ENCODE peak calls at places on chromosomes 12 and 14, in seven cellular contexts. F, S, M, W, E, Y and Q are unnamed samples.

GRCh38 chr12:2868986-2869385 is 8.0 kb downstream of the FOXM1 start:
- DNase-seq in Y (peak; percentile 46), M (no peak), W (no peak), F (peak; percentile 57), S (no peak), E (no peak), Q (peak; percentile 56)

GRCh38 chr12:107337354-107338095 is 244.2 kb upstream of the CRY1 start:
- DNase-seq in M (no peak), E (no peak), S (no peak), Y (peak; percentile 76), F (no peak), W (no peak), Q (no peak)

GRCh38 chr12:58814036-58814435 is 106.3 kb downstream of the LRIG3 start:
- DNase-seq in F (no peak), W (no peak), E (no peak), M (no peak), S (no peak), Y (no peak), Q (no peak)

GRCh38 chr14:79825046-79825521 is 386.2 kb downstream of the DIO2 start:
- DNase-seq in E (peak; percentile 72), S (no peak), M (no peak), Y (peak; percentile 90), W (no peak), F (peak; percentile 64), Q (no peak)

GRCh38 chr12:121610239-121611149 is 15.8 kb upstream of the ORAI1 start:
- DNase-seq in M (no peak), Y (peak; percentile 55), E (no peak), F (peak; percentile 28), W (no peak), S (no peak), Q (peak; percentile 33)

GRCh38 chr12:59834659-59835474 is 239.0 kb downstream of the SLC16A7 start:
- DNase-seq in W (no peak), F (peak; percentile 67), E (peak; percentile 21), Y (peak; percentile 63), S (no peak), M (no peak), Q (peak; percentile 42)

GRCh38 chr12:101780599-101780998 is 41.3 kb upstream of the SYCP3 start:
- DNase-seq in Y (no peak), S (no peak), W (no peak), F (no peak), M (no peak), E (no peak), Q (no peak)

GRCh38 chr14:59359451-59360124 is 105.6 kb downstream of the GPR135 start:
- DNase-seq in W (no peak), E (no peak), S (no peak), F (no peak), Y (no peak), M (no peak), Q (no peak)

GRCh38 chr12:112869778-112870177 is 37.0 kb upstream of the OAS1 start:
- DNase-seq in E (no peak), S (no peak), Y (no peak), F (no peak), W (no peak), M (no peak), Q (no peak)

GRCh38 chr12:5027436-5027835 is 16.2 kb upstream of the KCNA5 start:
- DNase-seq in F (no peak), S (no peak), W (no peak), Y (no peak), E (no peak), M (no peak), Q (no peak)

GRCh38 chr12:119649202-119649808 is 18.6 kb upstream of the PRKAB1 start:
- DNase-seq in M (no peak), S (no peak), E (no peak), Y (peak; percentile 35), W (no peak), F (no peak), Q (no peak)

GRCh38 chr14:62081012-62081612 is 318.9 kb downstream of the SNAPC1 start:
- DNase-seq in M (no peak), E (no peak), W (no peak), S (no peak), Y (no peak), F (no peak), Q (no peak)

GRCh38 chr12:88889326-88890110 is 309.2 kb upstream of the KITLG start:
- DNase-seq in M (no peak), S (no peak), E (no peak), F (peak; percentile 89), W (no peak), Y (peak; percentile 80), Q (no peak)

GRCh38 chr12:132196038-132196872 is 52.0 kb downstream of the NOC4L start:
- DNase-seq in S (no peak), F (no peak), W (no peak), M (no peak), E (no peak), Y (peak; percentile 7), Q (no peak)

GRCh38 chr14:76762617-76763361 is 1.5 kb downstream of the VASH1 start:
- DNase-seq in W (no peak), E (no peak), Y (no peak), F (no peak), M (no peak), S (no peak), Q (no peak)

GRCh38 chr14:68446243-68447040 is 346.4 kb downstream of the ZFP36L1 start:
- DNase-seq in Y (no peak), S (no peak), F (no peak), E (no peak), M (no peak), W (no peak), Q (no peak)

GRCh38 chr12:111428728-111429175 is 23.0 kb downstream of the SH2B3 start:
- DNase-seq in E (no peak), Y (no peak), S (no peak), F (no peak), M (no peak), W (no peak), Q (no peak)

GRCh38 chr12:31368666-31369361 is 42.9 kb upstream of the SINHCAF start:
- DNase-seq in Y (peak; percentile 5), F (no peak), E (no peak), S (no peak), M (no peak), W (no peak), Q (peak; percentile 36)

GRCh38 chr14:49999216-49999761 is 106.4 kb downstream of the ARF6 start:
- DNase-seq in M (peak; percentile 73), F (peak; percentile 69), Y (peak; percentile 91), S (peak; percentile 4), E (peak; percentile 94), W (peak; percentile 37), Q (peak; percentile 96)

GRCh38 chr14:104200591-104200990 is 62.2 kb downstream of the KIF26A start:
- DNase-seq in S (no peak), E (no peak), Y (no peak), F (no peak), W (no peak), M (no peak), Q (no peak)

GRCh38 chr12:68883151-68883550 is 49.8 kb downstream of the CPM start:
- DNase-seq in F (no peak), Y (no peak), W (no peak), E (no peak), M (no peak), S (no peak), Q (no peak)

GRCh38 chr14:71693373-71693772 is 238.9 kb upstream of the RGS6 start:
- DNase-seq in Y (peak; percentile 91), M (no peak), S (no peak), F (peak; percentile 62), E (peak; percentile 52), W (no peak), Q (peak; percentile 76)

GRCh38 chr12:112285600-112286401 is 96.4 kb downstream of the HECTD4 start:
- DNase-seq in W (no peak), E (no peak), S (no peak), M (no peak), Y (no peak), F (no peak), Q (no peak)

GRCh38 chr14:52563120-52563519 is 10.5 kb downstream of the GPR137C start:
- DNase-seq in Y (peak; percentile 55), S (no peak), W (no peak), F (peak; percentile 46), E (peak; percentile 19), M (no peak), Q (peak; percentile 84)

GRCh38 chr14:56759094-56759493 is 51.2 kb downstream of the OTX2 start:
- DNase-seq in M (no peak), Y (no peak), W (no peak), F (no peak), S (no peak), E (no peak), Q (no peak)

GRCh38 chr14:63406341-63406740 is 87.6 kb upstream of the GPHB5 start:
- DNase-seq in E (no peak), W (no peak), M (no peak), S (no peak), Y (no peak), F (no peak), Q (no peak)

GRCh38 chr12:22410497-22410896 is 76.0 kb upstream of the ST8SIA1 start:
- DNase-seq in E (no peak), S (no peak), W (no peak), M (peak; percentile 20), F (no peak), Y (no peak), Q (no peak)

GRCh38 chr14:99725774-99726537 is 41.9 kb downstream of the CYP46A1 start:
- DNase-seq in S (no peak), F (no peak), E (no peak), W (no peak), M (no peak), Y (no peak), Q (no peak)

GRCh38 chr14:36129181-36129580 is 47.3 kb downstream of the PTCSC3 start:
- DNase-seq in F (no peak), S (no peak), E (peak; percentile 53), Y (no peak), W (no peak), M (no peak), Q (no peak)

GRCh38 chr14:75278422-75279152 is at the start of gene FOS:
- DNase-seq in W (peak; percentile 89), E (peak; percentile 93), F (peak; percentile 97), Y (peak; percentile 97), M (peak; percentile 96), S (peak; percentile 45), Q (peak; percentile 98)